ENCODE peak calls at places on chromosomes 2 and 18, in eight cellular contexts. X is stimulated activated CD4-positive, alpha-beta T cell treated with anti-CD3 and anti-CD28 coated beads, Interleukin-2, amount 100 ng/mL, for 48 hours; O is midbrain; I is neural crest cell; M is RPMI8226; A is AG10803; P is H4; J is HTR-8/SVneo. C is an unnamed sample.

GRCh38 chr2:14433946-14434495 is 198.5 kb upstream of the LRATD1 start:
- DNase-seq in J (no peak), A (no peak), X (no peak), I (no peak), O (no peak), M (no peak), P (no peak), C (no peak)

GRCh38 chr18:7789853-7790552 is 222.9 kb downstream of the PTPRM start:
- DNase-seq in M (peak; percentile 43), X (no peak), A (peak; percentile 43), O (peak; percentile 19), I (no peak), J (peak; percentile 26), P (peak; percentile 31), C (peak; percentile 55)

GRCh38 chr2:162591403-162592083 is 247.0 kb downstream of the KCNH7 start:
- DNase-seq in P (no peak), X (no peak), A (no peak), O (no peak), M (no peak), I (no peak), J (no peak), C (no peak)

GRCh38 chr2:101828267-101829017 is 130.9 kb downstream of the MAP4K4 start:
- DNase-seq in O (no peak), I (no peak), X (no peak), J (no peak), A (peak; percentile 66), M (no peak), P (no peak), C (peak; percentile 68)

GRCh38 chr2:233404227-233404626 is 49.9 kb downstream of the DGKD start:
- DNase-seq in J (peak; percentile 48), I (no peak), P (peak; percentile 52), X (peak; percentile 42), O (no peak), M (peak; percentile 49), A (no peak), C (peak; percentile 53)

GRCh38 chr2:138744709-138745108 is 35.5 kb downstream of the NXPH2 start:
- DNase-seq in M (no peak), I (no peak), X (no peak), O (no peak), J (no peak), P (no peak), A (no peak), C (no peak)

GRCh38 chr2:176385838-176386237 is 116.6 kb downstream of the MTX2 start:
- DNase-seq in X (no peak), M (no peak), J (no peak), I (no peak), O (no peak), A (no peak), P (peak; percentile 1), C (no peak)

GRCh38 chr2:54556659-54557121 is 100.6 kb downstream of the SPTBN1 start:
- DNase-seq in P (no peak), M (no peak), O (no peak), X (no peak), J (peak; percentile 55), A (peak; percentile 95), I (no peak), C (peak; percentile 76)

GRCh38 chr2:136131961-136132839 is 14.3 kb upstream of the CXCR4 start:
- DNase-seq in O (no peak), M (peak; percentile 41), X (peak; percentile 47), A (no peak), P (no peak), J (no peak), I (no peak), C (no peak)

GRCh38 chr2:43934567-43934966 is 61.2 kb downstream of the LRPPRC start:
- DNase-seq in I (no peak), O (no peak), P (no peak), A (no peak), J (no peak), M (no peak), X (no peak), C (peak; percentile 3)

GRCh38 chr18:3619222-3619621 is 169.2 kb downstream of the TGIF1 start:
- DNase-seq in X (no peak), M (no peak), O (no peak), P (no peak), I (no peak), J (no peak), A (no peak), C (no peak)

GRCh38 chr18:79365701-79366100 is 30.0 kb upstream of the NFATC1 start:
- DNase-seq in X (no peak), I (no peak), J (no peak), O (no peak), P (peak; percentile 30), A (no peak), M (no peak), C (no peak)

GRCh38 chr2:94871226-94872087 is at the start of gene TEKT4:
- DNase-seq in X (no peak), I (no peak), J (no peak), A (no peak), M (no peak), O (no peak), P (no peak), C (peak; percentile 8)

GRCh38 chr18:35497006-35497333 is 790 bp downstream of the INO80C start:
- DNase-seq in P (no peak), O (no peak), I (peak; percentile 3), A (peak; percentile 26), X (no peak), J (no peak), M (no peak), C (no peak)

GRCh38 chr18:58221060-58221725 is 177.2 kb downstream of the NEDD4L start:
- DNase-seq in X (no peak), M (peak; percentile 38), I (no peak), O (no peak), P (peak; percentile 88), A (peak; percentile 25), J (peak; percentile 75), C (peak; percentile 74)

GRCh38 chr18:49249523-49249922 is 210.9 kb downstream of the DYM start:
- DNase-seq in X (no peak), A (peak; percentile 86), O (no peak), P (peak; percentile 77), I (no peak), M (no peak), J (peak; percentile 42), C (peak; percentile 90)

C was measured in EH.